ENCODE peak calls at places on chromosomes 4 and X, in nine cellular contexts. R, Q, L, I, O, E, Y, D and V are unnamed samples.

GRCh38 chr4:5789141-5789540 is 78.1 kb downstream of the EVC start:
- DNase-seq in L (no peak), R (no peak), E (no peak), Y (no peak), O (no peak), D (no peak), I (no peak), Q (no peak), V (no peak)

GRCh38 chrX:153909024-153909979 is 4.8 kb downstream of the AVPR2 start:
- DNase-seq in D (no peak), O (peak; percentile 44), L (no peak), R (no peak), Y (no peak), I (no peak), E (no peak), Q (no peak), V (no peak)

GRCh38 chr4:67522851-67523671 is 22.2 kb downstream of the CENPC start:
- DNase-seq in R (no peak), O (no peak), Y (no peak), I (no peak), L (no peak), Q (peak; percentile 0), D (no peak), E (no peak), V (no peak)

GRCh38 chr4:125365731-125366130 is 51.0 kb downstream of the FAT4 start:
- DNase-seq in Y (no peak), L (no peak), R (no peak), I (peak; percentile 14), E (no peak), Q (no peak), D (no peak), O (no peak), V (no peak)

GRCh38 chr4:108988514-108989195 is 225.8 kb upstream of the ETNPPL start:
- DNase-seq in Q (no peak), R (no peak), D (no peak), L (no peak), Y (no peak), O (no peak), E (no peak), I (no peak), V (no peak)

GRCh38 chrX:13716905-13717304 is 17.5 kb downstream of the TRAPPC2 start:
- DNase-seq in O (no peak), E (no peak), R (peak; percentile 5), Y (no peak), L (no peak), I (no peak), Q (no peak), D (no peak), V (no peak)

GRCh38 chrX:9816094-9816700 is 30.0 kb downstream of the SHROOM2 start:
- DNase-seq in Q (no peak), E (no peak), O (no peak), D (no peak), Y (no peak), R (no peak), I (no peak), L (no peak), V (no peak)

GRCh38 chr4:94567811-94568210 is 116.1 kb downstream of the PDLIM5 start:
- DNase-seq in L (no peak), D (no peak), E (no peak), O (no peak), R (no peak), Y (no peak), Q (no peak), I (no peak), V (no peak)

GRCh38 chr4:75179510-75179909 is 246.6 kb downstream of the PARM1 start:
- DNase-seq in I (no peak), R (no peak), L (no peak), Q (no peak), O (no peak), E (no peak), Y (no peak), D (no peak), V (no peak)

GRCh38 chr4:75696551-75696950 is 23.3 kb upstream of the G3BP2 start:
- DNase-seq in O (no peak), I (no peak), E (no peak), D (no peak), Y (no peak), R (no peak), L (no peak), Q (no peak), V (no peak)

GRCh38 chr4:93983133-93983532 is 154.6 kb downstream of the ATOH1 start:
- DNase-seq in Y (no peak), Q (no peak), D (no peak), O (no peak), R (no peak), I (no peak), L (no peak), E (no peak), V (no peak)

GRCh38 chr4:173214661-173215060 is 46.0 kb downstream of the GALNT7 start:
- DNase-seq in Q (no peak), I (no peak), L (no peak), R (no peak), O (no peak), Y (no peak), E (no peak), D (no peak), V (no peak)

GRCh38 chrX:52979993-52980392 is 21.7 kb upstream of the FAM156A start:
- DNase-seq in R (no peak), L (no peak), D (no peak), E (no peak), Y (no peak), O (no peak), I (no peak), Q (no peak), V (no peak)

GRCh38 chrX:23898412-23898959 is 9.3 kb downstream of the APOO start:
- DNase-seq in D (no peak), Y (no peak), Q (peak; percentile 55), L (no peak), E (no peak), R (no peak), O (no peak), I (no peak), V (no peak)